ENCODE peak calls at places on chromosomes 3 and 15, in five cellular contexts. O is esophagus squamous epithelium; P is stimulated activated CD4-positive, alpha-beta T cell treated with anti-CD3 and anti-CD28 coated beads, Interleukin-2, amount 100 ng/mL, for 48 hours; W is activated gamma-delta T cell treated with anti-CD3 and anti-CD28 coated beads, Interleukin-2, amount 50 U/mL, for 16 hours; N is cardiac muscle cell. F is an unnamed sample.

GRCh38 chr3:141243295-141243707 is 11.7 kb downstream of the PXYLP1 start:
- DNase-seq in O (no peak), P (peak), W (peak), N (peak), F (no peak)

GRCh38 chr3:188212308-188212969 is 58.5 kb downstream of the LPP start:
- DNase-seq in O (no peak), P (no peak), W (no peak), N (peak), F (no peak)

GRCh38 chr3:48301814-48302194 is 31.7 kb downstream of the SPINK8 start:
- DNase-seq in O (no peak), P (peak), W (no peak), N (peak), F (no peak)

GRCh38 chr15:69388259-69388658 is 25.9 kb upstream of the KIF23 start:
- DNase-seq in O (no peak), P (no peak), W (no peak), N (no peak), F (no peak)

GRCh38 chr15:75843618-75844610 is 667 bp downstream of the UBE2Q2 start:
- DNase-seq in O (no peak), P (peak), W (peak), N (peak), F (peak)

GRCh38 chr3:160754371-160754854 is 1.6 kb upstream of the PPM1L start:
- DNase-seq in O (peak), P (peak), W (no peak), N (peak), F (no peak)

GRCh38 chr3:136819784-136820640 is 1.1 kb downstream of the SLC35G2 start:
- DNase-seq in O (no peak), P (peak), W (peak), N (peak), F (no peak)

GRCh38 chr3:136802481-136802996 is 16.4 kb upstream of the SLC35G2 start:
- DNase-seq in O (no peak), P (no peak), W (no peak), N (peak), F (no peak)

GRCh38 chr15:58771621-58772235 is 626 bp downstream of the MINDY2 start:
- DNase-seq in O (no peak), P (peak), W (no peak), N (no peak), F (no peak)

GRCh38 chr3:71551286-71551919 is 32.1 kb downstream of the FOXP1 start:
- DNase-seq in O (no peak), P (no peak), W (no peak), N (peak), F (no peak)

GRCh38 chr3:195899701-195900425 is 8.5 kb downstream of the TNK2 start:
- DNase-seq in O (no peak), P (no peak), W (no peak), N (no peak), F (no peak)

GRCh38 chr3:132641837-132642538 is 17.6 kb downstream of the ACAD11 start:
- DNase-seq in O (no peak), P (no peak), W (no peak), N (peak), F (no peak)

GRCh38 chr3:134666466-134666865 is 15.6 kb upstream of the KY start:
- DNase-seq in O (no peak), P (no peak), W (no peak), N (peak), F (no peak)

GRCh38 chr3:71444028-71444860 is 139.3 kb downstream of the FOXP1 start:
- DNase-seq in O (peak), P (no peak), W (peak), N (peak), F (no peak)

GRCh38 chr3:195580733-195581443 is 2.9 kb downstream of the APOD start:
- DNase-seq in O (no peak), P (no peak), W (no peak), N (peak), F (no peak)

GRCh38 chr3:9508781-9509180 is 44.8 kb downstream of the LHFPL4 start:
- DNase-seq in O (no peak), P (no peak), W (no peak), N (no peak), F (no peak)

GRCh38 chr3:159844801-159845261 is 143.8 kb upstream of the IL12A start:
- DNase-seq in O (no peak), P (no peak), W (no peak), N (no peak), F (no peak)

GRCh38 chr3:181103605-181104004 is 114.1 kb upstream of the DNAJC19 start:
- DNase-seq in O (no peak), P (no peak), W (no peak), N (no peak), F (no peak)

GRCh38 chr3:194906970-194907629 is 221.4 kb downstream of the FAM43A start:
- DNase-seq in O (no peak), P (no peak), W (no peak), N (no peak), F (no peak)

GRCh38 chr15:51132384-51133139 is 37.9 kb upstream of the TNFAIP8L3 start:
- DNase-seq in O (no peak), P (peak), W (no peak), N (peak), F (no peak)

GRCh38 chr15:88303455-88303854 is 46.9 kb upstream of the NTRK3 start:
- DNase-seq in O (no peak), P (no peak), W (no peak), N (no peak), F (no peak)

GRCh38 chr15:68795298-68795848 is 25.3 kb downstream of the ANP32A start:
- DNase-seq in O (peak), P (peak), W (peak), N (peak), F (peak)

GRCh38 chr15:61200626-61201025 is 28.5 kb downstream of the RORA start:
- DNase-seq in O (no peak), P (no peak), W (no peak), N (no peak), F (no peak)

GRCh38 chr15:60376677-60377095 is 21.1 kb downstream of the ANXA2 start:
- DNase-seq in O (no peak), P (no peak), W (no peak), N (no peak), F (no peak)